ENCODE peak calls at places on chromosomes 1 and 21, in ten cellular contexts. One of them, this sample, is unnamed.

GRCh38 chr1:208803371-208803811 is 559.2 kb upstream of the PLXNA2 start:
- DNase-seq in upper lobe of right lung: no peak
- DNase-seq in stimulated activated CD8-positive, alpha-beta memory T cell treated with anti-CD3 and anti-CD28 coated beads, Interleukin-7, amount 100 ng/mL, for 24 hours: no peak
- DNase-seq in aorta: no peak
- DNase-seq in memory B cell: no peak
- DNase-seq in activated CD4-positive, alpha-beta T cell treated with anti-CD3 and anti-CD28 coated beads, Interleukin-2, amount 50 U/mL, for 24 hours: no peak
- DNase-seq in activated naive CD4-positive, alpha-beta T cell treated with anti-CD3 and anti-CD28 coated beads, Interleukin-2, amount 10 ng/mL, durations not matched to agents 7 days and 5 days: no peak
- DNase-seq in T-cell: no peak
- DNase-seq in stimulated activated CD4-positive, alpha-beta T cell treated with anti-CD3 and anti-CD28 coated beads, Interleukin-1b, Interleukin-23, amount 100 ng/mL, for 24 hours: no peak
- DNase-seq in SW480: no peak
- DNase-seq in this sample: no peak

GRCh38 chr1:111203681-111204210 is 3.3 kb upstream of the DENND2D start:
- DNase-seq in activated CD4-positive, alpha-beta T cell treated with anti-CD3 and anti-CD28 coated beads, Interleukin-2, amount 50 U/mL, for 24 hours: peak
- DNase-seq in SW480: peak
- DNase-seq in upper lobe of right lung: peak
- DNase-seq in activated naive CD4-positive, alpha-beta T cell treated with anti-CD3 and anti-CD28 coated beads, Interleukin-2, amount 10 ng/mL, durations not matched to agents 7 days and 5 days: peak
- DNase-seq in T-cell: peak
- DNase-seq in memory B cell: peak
- DNase-seq in aorta: peak
- DNase-seq in stimulated activated CD4-positive, alpha-beta T cell treated with anti-CD3 and anti-CD28 coated beads, Interleukin-1b, Interleukin-23, amount 100 ng/mL, for 24 hours: no peak
- DNase-seq in stimulated activated CD8-positive, alpha-beta memory T cell treated with anti-CD3 and anti-CD28 coated beads, Interleukin-7, amount 100 ng/mL, for 24 hours: peak
- DNase-seq in this sample: no peak

GRCh38 chr21:29092102-29092959 is 18.9 kb upstream of the CCT8 start:
- DNase-seq in activated naive CD4-positive, alpha-beta T cell treated with anti-CD3 and anti-CD28 coated beads, Interleukin-2, amount 10 ng/mL, durations not matched to agents 7 days and 5 days: no peak
- DNase-seq in T-cell: no peak
- DNase-seq in upper lobe of right lung: no peak
- DNase-seq in aorta: no peak
- DNase-seq in memory B cell: no peak
- DNase-seq in stimulated activated CD4-positive, alpha-beta T cell treated with anti-CD3 and anti-CD28 coated beads, Interleukin-1b, Interleukin-23, amount 100 ng/mL, for 24 hours: no peak
- DNase-seq in activated CD4-positive, alpha-beta T cell treated with anti-CD3 and anti-CD28 coated beads, Interleukin-2, amount 50 U/mL, for 24 hours: no peak
- DNase-seq in SW480: no peak
- DNase-seq in stimulated activated CD8-positive, alpha-beta memory T cell treated with anti-CD3 and anti-CD28 coated beads, Interleukin-7, amount 100 ng/mL, for 24 hours: no peak
- DNase-seq in this sample: no peak

GRCh38 chr1:230339033-230339432 is 87.1 kb downstream of the PGBD5 start:
- DNase-seq in upper lobe of right lung: no peak
- DNase-seq in stimulated activated CD8-positive, alpha-beta memory T cell treated with anti-CD3 and anti-CD28 coated beads, Interleukin-7, amount 100 ng/mL, for 24 hours: no peak
- DNase-seq in activated naive CD4-positive, alpha-beta T cell treated with anti-CD3 and anti-CD28 coated beads, Interleukin-2, amount 10 ng/mL, durations not matched to agents 7 days and 5 days: no peak
- DNase-seq in aorta: no peak
- DNase-seq in stimulated activated CD4-positive, alpha-beta T cell treated with anti-CD3 and anti-CD28 coated beads, Interleukin-1b, Interleukin-23, amount 100 ng/mL, for 24 hours: no peak
- DNase-seq in activated CD4-positive, alpha-beta T cell treated with anti-CD3 and anti-CD28 coated beads, Interleukin-2, amount 50 U/mL, for 24 hours: no peak
- DNase-seq in T-cell: no peak
- DNase-seq in SW480: no peak
- DNase-seq in memory B cell: no peak
- DNase-seq in this sample: no peak

GRCh38 chr21:42061195-42061865 is 9.8 kb upstream of the UMODL1 start:
- DNase-seq in activated naive CD4-positive, alpha-beta T cell treated with anti-CD3 and anti-CD28 coated beads, Interleukin-2, amount 10 ng/mL, durations not matched to agents 7 days and 5 days: peak
- DNase-seq in stimulated activated CD8-positive, alpha-beta memory T cell treated with anti-CD3 and anti-CD28 coated beads, Interleukin-7, amount 100 ng/mL, for 24 hours: no peak
- DNase-seq in upper lobe of right lung: peak
- DNase-seq in stimulated activated CD4-positive, alpha-beta T cell treated with anti-CD3 and anti-CD28 coated beads, Interleukin-1b, Interleukin-23, amount 100 ng/mL, for 24 hours: no peak
- DNase-seq in memory B cell: peak
- DNase-seq in aorta: peak
- DNase-seq in SW480: no peak
- DNase-seq in T-cell: no peak
- DNase-seq in activated CD4-positive, alpha-beta T cell treated with anti-CD3 and anti-CD28 coated beads, Interleukin-2, amount 50 U/mL, for 24 hours: no peak
- DNase-seq in this sample: no peak

GRCh38 chr1:206979379-206980043 is 9.3 kb upstream of the FCAMR start:
- DNase-seq in upper lobe of right lung: no peak
- DNase-seq in T-cell: no peak
- DNase-seq in stimulated activated CD8-positive, alpha-beta memory T cell treated with anti-CD3 and anti-CD28 coated beads, Interleukin-7, amount 100 ng/mL, for 24 hours: no peak
- DNase-seq in aorta: no peak
- DNase-seq in activated naive CD4-positive, alpha-beta T cell treated with anti-CD3 and anti-CD28 coated beads, Interleukin-2, amount 10 ng/mL, durations not matched to agents 7 days and 5 days: no peak
- DNase-seq in activated CD4-positive, alpha-beta T cell treated with anti-CD3 and anti-CD28 coated beads, Interleukin-2, amount 50 U/mL, for 24 hours: no peak
- DNase-seq in SW480: peak
- DNase-seq in memory B cell: no peak
- DNase-seq in stimulated activated CD4-positive, alpha-beta T cell treated with anti-CD3 and anti-CD28 coated beads, Interleukin-1b, Interleukin-23, amount 100 ng/mL, for 24 hours: no peak
- DNase-seq in this sample: no peak

GRCh38 chr1:184801503-184801902 is 46.8 kb upstream of the EDEM3 start:
- DNase-seq in memory B cell: no peak
- DNase-seq in aorta: no peak
- DNase-seq in T-cell: no peak
- DNase-seq in stimulated activated CD8-positive, alpha-beta memory T cell treated with anti-CD3 and anti-CD28 coated beads, Interleukin-7, amount 100 ng/mL, for 24 hours: no peak
- DNase-seq in activated CD4-positive, alpha-beta T cell treated with anti-CD3 and anti-CD28 coated beads, Interleukin-2, amount 50 U/mL, for 24 hours: no peak
- DNase-seq in SW480: no peak
- DNase-seq in upper lobe of right lung: no peak
- DNase-seq in activated naive CD4-positive, alpha-beta T cell treated with anti-CD3 and anti-CD28 coated beads, Interleukin-2, amount 10 ng/mL, durations not matched to agents 7 days and 5 days: no peak
- DNase-seq in stimulated activated CD4-positive, alpha-beta T cell treated with anti-CD3 and anti-CD28 coated beads, Interleukin-1b, Interleukin-23, amount 100 ng/mL, for 24 hours: no peak
- DNase-seq in this sample: no peak

GRCh38 chr1:224564491-224565084 is 51.5 kb upstream of the CNIH3 start:
- DNase-seq in stimulated activated CD8-positive, alpha-beta memory T cell treated with anti-CD3 and anti-CD28 coated beads, Interleukin-7, amount 100 ng/mL, for 24 hours: no peak
- DNase-seq in aorta: no peak
- DNase-seq in stimulated activated CD4-positive, alpha-beta T cell treated with anti-CD3 and anti-CD28 coated beads, Interleukin-1b, Interleukin-23, amount 100 ng/mL, for 24 hours: no peak
- DNase-seq in T-cell: no peak
- DNase-seq in activated CD4-positive, alpha-beta T cell treated with anti-CD3 and anti-CD28 coated beads, Interleukin-2, amount 50 U/mL, for 24 hours: no peak
- DNase-seq in activated naive CD4-positive, alpha-beta T cell treated with anti-CD3 and anti-CD28 coated beads, Interleukin-2, amount 10 ng/mL, durations not matched to agents 7 days and 5 days: no peak
- DNase-seq in memory B cell: no peak
- DNase-seq in upper lobe of right lung: no peak
- DNase-seq in SW480: no peak
- DNase-seq in this sample: no peak

GRCh38 chr1:18549896-18550295 is 69.2 kb downstream of the KLHDC7A start:
- DNase-seq in activated CD4-positive, alpha-beta T cell treated with anti-CD3 and anti-CD28 coated beads, Interleukin-2, amount 50 U/mL, for 24 hours: no peak
- DNase-seq in upper lobe of right lung: no peak
- DNase-seq in SW480: no peak
- DNase-seq in memory B cell: no peak
- DNase-seq in activated naive CD4-positive, alpha-beta T cell treated with anti-CD3 and anti-CD28 coated beads, Interleukin-2, amount 10 ng/mL, durations not matched to agents 7 days and 5 days: no peak
- DNase-seq in aorta: no peak
- DNase-seq in stimulated activated CD4-positive, alpha-beta T cell treated with anti-CD3 and anti-CD28 coated beads, Interleukin-1b, Interleukin-23, amount 100 ng/mL, for 24 hours: no peak
- DNase-seq in stimulated activated CD8-positive, alpha-beta memory T cell treated with anti-CD3 and anti-CD28 coated beads, Interleukin-7, amount 100 ng/mL, for 24 hours: no peak
- DNase-seq in T-cell: no peak
- DNase-seq in this sample: no peak

GRCh38 chr21:32414579-32415358 is 2.3 kb downstream of the EVA1C start:
- DNase-seq in stimulated activated CD8-positive, alpha-beta memory T cell treated with anti-CD3 and anti-CD28 coated beads, Interleukin-7, amount 100 ng/mL, for 24 hours: no peak
- DNase-seq in memory B cell: no peak
- DNase-seq in stimulated activated CD4-positive, alpha-beta T cell treated with anti-CD3 and anti-CD28 coated beads, Interleukin-1b, Interleukin-23, amount 100 ng/mL, for 24 hours: no peak
- DNase-seq in T-cell: no peak
- DNase-seq in activated CD4-positive, alpha-beta T cell treated with anti-CD3 and anti-CD28 coated beads, Interleukin-2, amount 50 U/mL, for 24 hours: no peak
- DNase-seq in activated naive CD4-positive, alpha-beta T cell treated with anti-CD3 and anti-CD28 coated beads, Interleukin-2, amount 10 ng/mL, durations not matched to agents 7 days and 5 days: no peak
- DNase-seq in upper lobe of right lung: no peak
- DNase-seq in SW480: peak
- DNase-seq in aorta: no peak
- DNase-seq in this sample: no peak

GRCh38 chr1:193553562-193553961 is 367.1 kb upstream of the B3GALT2 start:
- DNase-seq in activated CD4-positive, alpha-beta T cell treated with anti-CD3 and anti-CD28 coated beads, Interleukin-2, amount 50 U/mL, for 24 hours: no peak
- DNase-seq in stimulated activated CD4-positive, alpha-beta T cell treated with anti-CD3 and anti-CD28 coated beads, Interleukin-1b, Interleukin-23, amount 100 ng/mL, for 24 hours: no peak
- DNase-seq in T-cell: no peak
- DNase-seq in activated naive CD4-positive, alpha-beta T cell treated with anti-CD3 and anti-CD28 coated beads, Interleukin-2, amount 10 ng/mL, durations not matched to agents 7 days and 5 days: no peak
- DNase-seq in memory B cell: no peak
- DNase-seq in upper lobe of right lung: no peak
- DNase-seq in SW480: no peak
- DNase-seq in aorta: no peak
- DNase-seq in stimulated activated CD8-positive, alpha-beta memory T cell treated with anti-CD3 and anti-CD28 coated beads, Interleukin-7, amount 100 ng/mL, for 24 hours: no peak
- DNase-seq in this sample: no peak

GRCh38 chr1:182185822-182186756 is 124.6 kb upstream of the ZNF648 start:
- DNase-seq in activated naive CD4-positive, alpha-beta T cell treated with anti-CD3 and anti-CD28 coated beads, Interleukin-2, amount 10 ng/mL, durations not matched to agents 7 days and 5 days: no peak
- DNase-seq in aorta: no peak
- DNase-seq in upper lobe of right lung: no peak
- DNase-seq in SW480: peak
- DNase-seq in T-cell: no peak
- DNase-seq in stimulated activated CD4-positive, alpha-beta T cell treated with anti-CD3 and anti-CD28 coated beads, Interleukin-1b, Interleukin-23, amount 100 ng/mL, for 24 hours: no peak
- DNase-seq in stimulated activated CD8-positive, alpha-beta memory T cell treated with anti-CD3 and anti-CD28 coated beads, Interleukin-7, amount 100 ng/mL, for 24 hours: no peak
- DNase-seq in activated CD4-positive, alpha-beta T cell treated with anti-CD3 and anti-CD28 coated beads, Interleukin-2, amount 50 U/mL, for 24 hours: no peak
- DNase-seq in memory B cell: no peak
- DNase-seq in this sample: no peak

GRCh38 chr1:153293480-153293775 is 19.3 kb downstream of the PGLYRP3 start:
- DNase-seq in SW480: no peak
- DNase-seq in activated CD4-positive, alpha-beta T cell treated with anti-CD3 and anti-CD28 coated beads, Interleukin-2, amount 50 U/mL, for 24 hours: no peak
- DNase-seq in stimulated activated CD4-positive, alpha-beta T cell treated with anti-CD3 and anti-CD28 coated beads, Interleukin-1b, Interleukin-23, amount 100 ng/mL, for 24 hours: no peak
- DNase-seq in stimulated activated CD8-positive, alpha-beta memory T cell treated with anti-CD3 and anti-CD28 coated beads, Interleukin-7, amount 100 ng/mL, for 24 hours: no peak
- DNase-seq in memory B cell: no peak
- DNase-seq in upper lobe of right lung: no peak
- DNase-seq in activated naive CD4-positive, alpha-beta T cell treated with anti-CD3 and anti-CD28 coated beads, Interleukin-2, amount 10 ng/mL, durations not matched to agents 7 days and 5 days: no peak
- DNase-seq in T-cell: no peak
- DNase-seq in aorta: no peak
- DNase-seq in this sample: no peak

GRCh38 chr1:165898837-165899236 is 71.4 kb downstream of the UCK2 start:
- DNase-seq in SW480: peak
- DNase-seq in T-cell: no peak
- DNase-seq in activated naive CD4-positive, alpha-beta T cell treated with anti-CD3 and anti-CD28 coated beads, Interleukin-2, amount 10 ng/mL, durations not matched to agents 7 days and 5 days: no peak
- DNase-seq in aorta: peak
- DNase-seq in stimulated activated CD8-positive, alpha-beta memory T cell treated with anti-CD3 and anti-CD28 coated beads, Interleukin-7, amount 100 ng/mL, for 24 hours: no peak
- DNase-seq in upper lobe of right lung: no peak
- DNase-seq in memory B cell: no peak
- DNase-seq in stimulated activated CD4-positive, alpha-beta T cell treated with anti-CD3 and anti-CD28 coated beads, Interleukin-1b, Interleukin-23, amount 100 ng/mL, for 24 hours: no peak
- DNase-seq in activated CD4-positive, alpha-beta T cell treated with anti-CD3 and anti-CD28 coated beads, Interleukin-2, amount 50 U/mL, for 24 hours: no peak
- DNase-seq in this sample: no peak

GRCh38 chr1:7941437-7941793 is 776 bp upstream of the TNFRSF9 start:
- DNase-seq in activated naive CD4-positive, alpha-beta T cell treated with anti-CD3 and anti-CD28 coated beads, Interleukin-2, amount 10 ng/mL, durations not matched to agents 7 days and 5 days: no peak
- DNase-seq in aorta: no peak
- DNase-seq in SW480: no peak
- DNase-seq in memory B cell: no peak
- DNase-seq in upper lobe of right lung: no peak
- DNase-seq in stimulated activated CD8-positive, alpha-beta memory T cell treated with anti-CD3 and anti-CD28 coated beads, Interleukin-7, amount 100 ng/mL, for 24 hours: no peak
- DNase-seq in T-cell: no peak
- DNase-seq in stimulated activated CD4-positive, alpha-beta T cell treated with anti-CD3 and anti-CD28 coated beads, Interleukin-1b, Interleukin-23, amount 100 ng/mL, for 24 hours: no peak
- DNase-seq in activated CD4-positive, alpha-beta T cell treated with anti-CD3 and anti-CD28 coated beads, Interleukin-2, amount 50 U/mL, for 24 hours: no peak
- DNase-seq in this sample: no peak

GRCh38 chr1:205783904-205784303 is 8.6 kb upstream of the RAB29 start:
- DNase-seq in activated CD4-positive, alpha-beta T cell treated with anti-CD3 and anti-CD28 coated beads, Interleukin-2, amount 50 U/mL, for 24 hours: no peak
- DNase-seq in memory B cell: no peak
- DNase-seq in upper lobe of right lung: no peak
- DNase-seq in aorta: peak
- DNase-seq in stimulated activated CD8-positive, alpha-beta memory T cell treated with anti-CD3 and anti-CD28 coated beads, Interleukin-7, amount 100 ng/mL, for 24 hours: no peak
- DNase-seq in activated naive CD4-positive, alpha-beta T cell treated with anti-CD3 and anti-CD28 coated beads, Interleukin-2, amount 10 ng/mL, durations not matched to agents 7 days and 5 days: no peak
- DNase-seq in SW480: no peak
- DNase-seq in T-cell: no peak
- DNase-seq in stimulated activated CD4-positive, alpha-beta T cell treated with anti-CD3 and anti-CD28 coated beads, Interleukin-1b, Interleukin-23, amount 100 ng/mL, for 24 hours: no peak
- DNase-seq in this sample: no peak

GRCh38 chr1:109897244-109897955 is 13.2 kb upstream of the CSF1 start:
- DNase-seq in activated naive CD4-positive, alpha-beta T cell treated with anti-CD3 and anti-CD28 coated beads, Interleukin-2, amount 10 ng/mL, durations not matched to agents 7 days and 5 days: no peak
- DNase-seq in activated CD4-positive, alpha-beta T cell treated with anti-CD3 and anti-CD28 coated beads, Interleukin-2, amount 50 U/mL, for 24 hours: no peak
- DNase-seq in aorta: no peak
- DNase-seq in memory B cell: no peak
- DNase-seq in SW480: no peak
- DNase-seq in stimulated activated CD8-positive, alpha-beta memory T cell treated with anti-CD3 and anti-CD28 coated beads, Interleukin-7, amount 100 ng/mL, for 24 hours: no peak
- DNase-seq in T-cell: no peak
- DNase-seq in upper lobe of right lung: no peak
- DNase-seq in stimulated activated CD4-positive, alpha-beta T cell treated with anti-CD3 and anti-CD28 coated beads, Interleukin-1b, Interleukin-23, amount 100 ng/mL, for 24 hours: no peak
- DNase-seq in this sample: no peak

GRCh38 chr1:6274622-6275139 is 13.8 kb upstream of the GPR153 start:
- DNase-seq in activated CD4-positive, alpha-beta T cell treated with anti-CD3 and anti-CD28 coated beads, Interleukin-2, amount 50 U/mL, for 24 hours: no peak
- DNase-seq in SW480: no peak
- DNase-seq in T-cell: no peak
- DNase-seq in activated naive CD4-positive, alpha-beta T cell treated with anti-CD3 and anti-CD28 coated beads, Interleukin-2, amount 10 ng/mL, durations not matched to agents 7 days and 5 days: no peak
- DNase-seq in memory B cell: no peak
- DNase-seq in stimulated activated CD8-positive, alpha-beta memory T cell treated with anti-CD3 and anti-CD28 coated beads, Interleukin-7, amount 100 ng/mL, for 24 hours: no peak
- DNase-seq in aorta: no peak
- DNase-seq in upper lobe of right lung: no peak
- DNase-seq in stimulated activated CD4-positive, alpha-beta T cell treated with anti-CD3 and anti-CD28 coated beads, Interleukin-1b, Interleukin-23, amount 100 ng/mL, for 24 hours: no peak
- DNase-seq in this sample: no peak

GRCh38 chr1:185916866-185917265 is 182.7 kb downstream of the HMCN1 start:
- DNase-seq in activated CD4-positive, alpha-beta T cell treated with anti-CD3 and anti-CD28 coated beads, Interleukin-2, amount 50 U/mL, for 24 hours: no peak
- DNase-seq in SW480: no peak
- DNase-seq in stimulated activated CD8-positive, alpha-beta memory T cell treated with anti-CD3 and anti-CD28 coated beads, Interleukin-7, amount 100 ng/mL, for 24 hours: no peak
- DNase-seq in upper lobe of right lung: no peak
- DNase-seq in aorta: no peak
- DNase-seq in memory B cell: no peak
- DNase-seq in activated naive CD4-positive, alpha-beta T cell treated with anti-CD3 and anti-CD28 coated beads, Interleukin-2, amount 10 ng/mL, durations not matched to agents 7 days and 5 days: no peak
- DNase-seq in stimulated activated CD4-positive, alpha-beta T cell treated with anti-CD3 and anti-CD28 coated beads, Interleukin-1b, Interleukin-23, amount 100 ng/mL, for 24 hours: no peak
- DNase-seq in T-cell: no peak
- DNase-seq in this sample: no peak

This sample was measured in SK-N-DZ.